ENCODE peak calls at places on chromosomes 2 and 18, in four cellular contexts. One of them, this sample, is unnamed.

GRCh38 chr2:3151153-3151918 is 226.3 kb downstream of the EIPR1 start:
- DNase-seq in mucosa of descending colon: peak
- DNase-seq in esophagus squamous epithelium: no peak
- DNase-seq in endothelial cell: no peak
- DNase-seq in this sample: no peak

GRCh38 chr2:219286436-219287115 is 7.4 kb downstream of the DNAJB2 start:
- DNase-seq in mucosa of descending colon: no peak
- DNase-seq in esophagus squamous epithelium: no peak
- DNase-seq in endothelial cell: no peak
- DNase-seq in this sample: no peak

GRCh38 chr2:147108553-147108952 is 736.3 kb upstream of the ACVR2A start:
- DNase-seq in mucosa of descending colon: no peak
- DNase-seq in esophagus squamous epithelium: no peak
- DNase-seq in endothelial cell: no peak
- DNase-seq in this sample: no peak

GRCh38 chr18:56257215-56257614 is 381.2 kb downstream of the TXNL1 start:
- DNase-seq in mucosa of descending colon: no peak
- DNase-seq in esophagus squamous epithelium: no peak
- DNase-seq in endothelial cell: no peak
- DNase-seq in this sample: peak

GRCh38 chr2:28991021-28991420 is 9.9 kb downstream of the TOGARAM2 start:
- DNase-seq in mucosa of descending colon: peak
- DNase-seq in esophagus squamous epithelium: no peak
- DNase-seq in endothelial cell: no peak
- DNase-seq in this sample: peak

GRCh38 chr2:33482518-33482917 is 6.1 kb downstream of the RASGRP3 start:
- DNase-seq in mucosa of descending colon: no peak
- DNase-seq in esophagus squamous epithelium: no peak
- DNase-seq in endothelial cell: no peak
- DNase-seq in this sample: no peak

GRCh38 chr2:137521653-137522052 is 442.6 kb upstream of the HNMT start:
- DNase-seq in mucosa of descending colon: no peak
- DNase-seq in esophagus squamous epithelium: no peak
- DNase-seq in endothelial cell: no peak
- DNase-seq in this sample: no peak

GRCh38 chr18:45749918-45750689 is 26.1 kb downstream of the SLC14A1 start:
- DNase-seq in mucosa of descending colon: no peak
- DNase-seq in esophagus squamous epithelium: no peak
- DNase-seq in endothelial cell: no peak
- DNase-seq in this sample: no peak

GRCh38 chr2:135227386-135227785 is 175.3 kb downstream of the RAB3GAP1 start:
- DNase-seq in mucosa of descending colon: no peak
- DNase-seq in esophagus squamous epithelium: no peak
- DNase-seq in endothelial cell: no peak
- DNase-seq in this sample: peak

GRCh38 chr18:76384861-76385680 is 110.0 kb downstream of the ZNF516 start:
- DNase-seq in mucosa of descending colon: no peak
- DNase-seq in esophagus squamous epithelium: no peak
- DNase-seq in endothelial cell: no peak
- DNase-seq in this sample: no peak

GRCh38 chr2:129483366-129483765 is 496.1 kb upstream of the RAB6C start:
- DNase-seq in mucosa of descending colon: peak
- DNase-seq in esophagus squamous epithelium: no peak
- DNase-seq in endothelial cell: no peak
- DNase-seq in this sample: no peak

GRCh38 chr2:68253211-68254068 is 1.1 kb upstream of the PPP3R1 start:
- DNase-seq in mucosa of descending colon: peak
- DNase-seq in esophagus squamous epithelium: no peak
- DNase-seq in endothelial cell: no peak
- DNase-seq in this sample: no peak

GRCh38 chr18:23912356-23912755 is 102.2 kb upstream of the TTC39C start:
- DNase-seq in mucosa of descending colon: no peak
- DNase-seq in esophagus squamous epithelium: no peak
- DNase-seq in endothelial cell: no peak
- DNase-seq in this sample: peak

GRCh38 chr18:26386421-26386820 is 160.2 kb downstream of the TAF4B start:
- DNase-seq in mucosa of descending colon: no peak
- DNase-seq in esophagus squamous epithelium: no peak
- DNase-seq in endothelial cell: no peak
- DNase-seq in this sample: no peak

GRCh38 chr18:79604913-79605235 is 74.7 kb upstream of the CTDP1 start:
- DNase-seq in mucosa of descending colon: no peak
- DNase-seq in esophagus squamous epithelium: no peak
- DNase-seq in endothelial cell: no peak
- DNase-seq in this sample: no peak

GRCh38 chr2:12819721-12820120 is 103.0 kb downstream of the TRIB2 start:
- DNase-seq in mucosa of descending colon: no peak
- DNase-seq in esophagus squamous epithelium: no peak
- DNase-seq in endothelial cell: no peak
- DNase-seq in this sample: peak

GRCh38 chr18:67665266-67665665 is 148.7 kb upstream of the DSEL start:
- DNase-seq in mucosa of descending colon: no peak
- DNase-seq in esophagus squamous epithelium: no peak
- DNase-seq in endothelial cell: no peak
- DNase-seq in this sample: peak

GRCh38 chr2:217289909-217290283 is 430.0 kb upstream of the TNP1 start:
- DNase-seq in mucosa of descending colon: no peak
- DNase-seq in esophagus squamous epithelium: no peak
- DNase-seq in endothelial cell: no peak
- DNase-seq in this sample: peak

GRCh38 chr2:134134313-134134706 is 119.6 kb upstream of the MGAT5 start:
- DNase-seq in mucosa of descending colon: no peak
- DNase-seq in esophagus squamous epithelium: no peak
- DNase-seq in endothelial cell: no peak
- DNase-seq in this sample: no peak

GRCh38 chr2:236642584-236643291 is 73.1 kb downstream of the ACKR3 start:
- DNase-seq in mucosa of descending colon: peak
- DNase-seq in esophagus squamous epithelium: no peak
- DNase-seq in endothelial cell: no peak
- DNase-seq in this sample: peak

GRCh38 chr2:170454471-170455372 is 260.4 kb upstream of the SP5 start:
- DNase-seq in mucosa of descending colon: peak
- DNase-seq in esophagus squamous epithelium: no peak
- DNase-seq in endothelial cell: no peak
- DNase-seq in this sample: no peak

GRCh38 chr2:200380833-200381542 is 74.5 kb downstream of the SPATS2L start:
- DNase-seq in mucosa of descending colon: no peak
- DNase-seq in esophagus squamous epithelium: no peak
- DNase-seq in endothelial cell: no peak
- DNase-seq in this sample: peak

GRCh38 chr2:8546319-8547283 is 135.3 kb upstream of the ID2 start:
- DNase-seq in mucosa of descending colon: no peak
- DNase-seq in esophagus squamous epithelium: no peak
- DNase-seq in endothelial cell: peak
- DNase-seq in this sample: no peak

GRCh38 chr2:48306409-48307284 is 223.3 kb upstream of the STON1 start:
- DNase-seq in mucosa of descending colon: no peak
- DNase-seq in esophagus squamous epithelium: no peak
- DNase-seq in endothelial cell: no peak
- DNase-seq in this sample: no peak

GRCh38 chr2:238162171-238162515 is 3.4 kb downstream of the ERFE start:
- DNase-seq in mucosa of descending colon: no peak
- DNase-seq in esophagus squamous epithelium: no peak
- DNase-seq in endothelial cell: no peak
- DNase-seq in this sample: no peak

GRCh38 chr2:146481629-146482028 is 1363.2 kb upstream of the ACVR2A start:
- DNase-seq in mucosa of descending colon: no peak
- DNase-seq in esophagus squamous epithelium: no peak
- DNase-seq in endothelial cell: no peak
- DNase-seq in this sample: no peak

GRCh38 chr2:182132605-182133004 is 147.0 kb downstream of the PPP1R1C start:
- DNase-seq in mucosa of descending colon: no peak
- DNase-seq in esophagus squamous epithelium: no peak
- DNase-seq in endothelial cell: no peak
- DNase-seq in this sample: peak

GRCh38 chr18:35642802-35643201 is 61.3 kb downstream of the GALNT1 start:
- DNase-seq in mucosa of descending colon: no peak
- DNase-seq in esophagus squamous epithelium: no peak
- DNase-seq in endothelial cell: no peak
- DNase-seq in this sample: no peak

GRCh38 chr2:102355526-102356380 is at the start of gene IL18R1:
- DNase-seq in mucosa of descending colon: peak
- DNase-seq in esophagus squamous epithelium: no peak
- DNase-seq in endothelial cell: peak
- DNase-seq in this sample: peak

GRCh38 chr2:118477111-118477517 is 370.3 kb downstream of the EN1 start:
- DNase-seq in mucosa of descending colon: peak
- DNase-seq in esophagus squamous epithelium: no peak
- DNase-seq in endothelial cell: no peak
- DNase-seq in this sample: no peak

GRCh38 chr2:235944591-235944990 is 223.6 kb downstream of the GBX2 start:
- DNase-seq in mucosa of descending colon: no peak
- DNase-seq in esophagus squamous epithelium: no peak
- DNase-seq in endothelial cell: no peak
- DNase-seq in this sample: no peak

GRCh38 chr18:10797882-10798281 is 272.1 kb downstream of the NAPG start:
- DNase-seq in mucosa of descending colon: no peak
- DNase-seq in esophagus squamous epithelium: no peak
- DNase-seq in endothelial cell: no peak
- DNase-seq in this sample: no peak

GRCh38 chr2:10398496-10398895 is 49.6 kb downstream of the ODC1 start:
- DNase-seq in mucosa of descending colon: peak
- DNase-seq in esophagus squamous epithelium: no peak
- DNase-seq in endothelial cell: no peak
- DNase-seq in this sample: no peak

GRCh38 chr18:55515946-55516710 is 71.9 kb downstream of the TCF4 start:
- DNase-seq in mucosa of descending colon: no peak
- DNase-seq in esophagus squamous epithelium: no peak
- DNase-seq in endothelial cell: no peak
- DNase-seq in this sample: peak

GRCh38 chr2:168119519-168120141 is 127.8 kb downstream of the STK39 start:
- DNase-seq in mucosa of descending colon: peak
- DNase-seq in esophagus squamous epithelium: no peak
- DNase-seq in endothelial cell: peak
- DNase-seq in this sample: peak
- TF ChIP-seq CTCF in mucosa of descending colon: peak
- TF ChIP-seq CTCF in esophagus squamous epithelium: peak
- TF ChIP-seq CTCF in endothelial cell: peak
- TF ChIP-seq CTCF in this sample: peak

DNA sequence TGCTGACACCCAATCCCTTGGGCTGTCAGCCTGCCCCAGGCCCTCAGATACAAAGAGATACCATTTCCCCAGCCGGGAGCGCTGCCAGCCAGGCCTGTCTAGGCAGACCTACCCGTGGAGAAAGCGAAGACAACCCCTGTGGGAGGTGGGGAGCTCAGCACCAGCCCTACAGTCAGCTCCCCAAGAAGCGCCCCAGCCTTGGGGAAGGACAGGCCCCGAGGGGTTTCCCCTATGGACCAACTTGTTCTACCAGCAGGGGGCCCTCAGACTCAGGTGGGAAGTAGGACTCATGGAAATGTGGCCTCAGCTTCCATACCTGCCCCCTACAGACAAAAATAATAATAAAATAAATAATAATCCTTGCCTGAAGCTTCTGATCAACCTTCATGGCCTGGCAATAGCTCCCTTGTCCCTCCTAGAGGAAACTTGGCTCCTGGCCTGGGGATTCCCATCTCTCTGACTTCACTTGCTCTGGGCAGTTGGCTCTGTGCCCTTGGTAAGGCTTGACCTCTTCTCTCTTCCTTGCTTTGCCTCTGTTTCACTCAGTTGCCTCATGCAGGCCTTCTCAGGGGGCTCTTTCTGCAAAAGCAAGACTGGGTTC is 7.0 kb downstream of the SLC35F6 start:
- DNase-seq in mucosa of descending colon: peak
- DNase-seq in esophagus squamous epithelium: no peak
- DNase-seq in endothelial cell: peak
- DNase-seq in this sample: peak
- TF ChIP-seq CTCF in mucosa of descending colon: no peak
- TF ChIP-seq CTCF in esophagus squamous epithelium: no peak
- TF ChIP-seq CTCF in endothelial cell: peak
- TF ChIP-seq CTCF in this sample: peak

GRCh38 chr2:127155901-127156300 is 48.9 kb upstream of the BIN1 start:
- DNase-seq in mucosa of descending colon: peak
- DNase-seq in esophagus squamous epithelium: no peak
- DNase-seq in endothelial cell: no peak
- DNase-seq in this sample: no peak

GRCh38 chr2:127150996-127151395 is 44.0 kb upstream of the BIN1 start:
- DNase-seq in mucosa of descending colon: no peak
- DNase-seq in esophagus squamous epithelium: no peak
- DNase-seq in endothelial cell: no peak
- DNase-seq in this sample: no peak

GRCh38 chr2:127154985-127155650 is 48.2 kb upstream of the BIN1 start:
- DNase-seq in mucosa of descending colon: no peak
- DNase-seq in esophagus squamous epithelium: no peak
- DNase-seq in endothelial cell: no peak
- DNase-seq in this sample: no peak

GRCh38 chr2:127154396-127154795 is 47.4 kb upstream of the BIN1 start:
- DNase-seq in mucosa of descending colon: no peak
- DNase-seq in esophagus squamous epithelium: no peak
- DNase-seq in endothelial cell: no peak
- DNase-seq in this sample: no peak

GRCh38 chr2:127153691-127154158 is 46.8 kb upstream of the BIN1 start:
- DNase-seq in mucosa of descending colon: no peak
- DNase-seq in esophagus squamous epithelium: no peak
- DNase-seq in endothelial cell: no peak
- DNase-seq in this sample: peak
- TF ChIP-seq CTCF in mucosa of descending colon: no peak
- TF ChIP-seq CTCF in esophagus squamous epithelium: no peak
- TF ChIP-seq CTCF in endothelial cell: no peak
- TF ChIP-seq CTCF in this sample: no peak

GRCh38 chr18:58046794-58047555 is 2.9 kb downstream of the NEDD4L start:
- DNase-seq in mucosa of descending colon: no peak
- DNase-seq in esophagus squamous epithelium: no peak
- DNase-seq in endothelial cell: no peak
- DNase-seq in this sample: no peak
- TF ChIP-seq CTCF in mucosa of descending colon: no peak
- TF ChIP-seq CTCF in esophagus squamous epithelium: no peak
- TF ChIP-seq CTCF in endothelial cell: no peak
- TF ChIP-seq CTCF in this sample: no peak

This sample was measured in HFFc6.